ENCODE peak calls at places on chromosome 11, in eight cellular contexts. S, K, T, H, R, J, I and P are unnamed samples.

GRCh38 chr11:61775106-61775505 is 17.3 kb downstream of the TMEM258 start:
- DNase-seq in S (no peak), K (no peak), T (no peak), H (no peak), R (no peak), J (no peak), I (no peak), P (no peak)

GRCh38 chr11:2212411-2213251 is 41.0 kb upstream of the TH start:
- DNase-seq in S (no peak), K (no peak), T (peak; percentile 49), H (no peak), R (no peak), J (no peak), I (no peak), P (no peak)

GRCh38 chr11:27331984-27332383 is 31.0 kb downstream of the CCDC34 start:
- DNase-seq in S (no peak), K (no peak), T (no peak), H (peak; percentile 27), R (no peak), J (no peak), I (no peak), P (no peak)

GRCh38 chr11:98155696-98156095 is 865.1 kb upstream of the CNTN5 start:
- DNase-seq in S (no peak), K (no peak), T (no peak), H (no peak), R (no peak), J (no peak), I (no peak), P (no peak)

GRCh38 chr11:65851811-65852507 is 6.0 kb downstream of the CFL1 start:
- DNase-seq in S (no peak), K (no peak), T (no peak), H (no peak), R (no peak), J (no peak), I (no peak), P (no peak)

GRCh38 chr11:46281374-46281831 is 3.9 kb downstream of the CREB3L1 start:
- DNase-seq in S (no peak), K (no peak), T (no peak), H (no peak), R (no peak), J (no peak), I (no peak), P (peak; percentile 28)

GRCh38 chr11:75840560-75840959 is 25.6 kb downstream of the UVRAG start:
- DNase-seq in S (no peak), K (no peak), T (no peak), H (no peak), R (no peak), J (no peak), I (no peak), P (no peak)

GRCh38 chr11:7353100-7353499 is 101.4 kb downstream of the SYT9 start:
- DNase-seq in S (peak; percentile 46), K (no peak), T (no peak), H (peak; percentile 16), R (peak; percentile 12), J (no peak), I (peak; percentile 48), P (peak; percentile 70)

GRCh38 chr11:5363712-5364111 is 12.4 kb downstream of the OR51B6 start:
- DNase-seq in S (no peak), K (no peak), T (no peak), H (no peak), R (no peak), J (no peak), I (no peak), P (no peak)

GRCh38 chr11:41201156-41201555 is 258.3 kb downstream of the LRRC4C start:
- DNase-seq in S (peak; percentile 29), K (no peak), T (no peak), H (no peak), R (no peak), J (peak; percentile 56), I (peak; percentile 30), P (peak; percentile 41)

GRCh38 chr11:104891135-104891534 is 7.1 kb downstream of the CASP12 start:
- DNase-seq in S (no peak), K (no peak), T (no peak), H (peak; percentile 2), R (no peak), J (no peak), I (no peak), P (no peak)

GRCh38 chr11:121422675-121423074 is 29.4 kb upstream of the SORL1 start:
- DNase-seq in S (no peak), K (no peak), T (no peak), H (no peak), R (no peak), J (no peak), I (peak; percentile 6), P (peak; percentile 88)

GRCh38 chr11:2138075-2138435 is 1.1 kb downstream of the IGF2 start:
- DNase-seq in S (no peak), K (no peak), T (no peak), H (no peak), R (no peak), J (no peak), I (no peak), P (no peak)

GRCh38 chr11:1939006-1939626 is 8.0 kb upstream of the MRPL23 start:
- DNase-seq in S (no peak), K (no peak), T (peak; percentile 58), H (no peak), R (no peak), J (no peak), I (no peak), P (no peak)

GRCh38 chr11:126214446-126215240 is 3.1 kb downstream of the FAM118B start:
- DNase-seq in S (peak; percentile 25), K (no peak), T (no peak), H (no peak), R (no peak), J (peak; percentile 51), I (no peak), P (no peak)

GRCh38 chr11:114392735-114393667 is 7.3 kb downstream of the C11orf71 start:
- DNase-seq in S (no peak), K (no peak), T (no peak), H (no peak), R (no peak), J (no peak), I (no peak), P (no peak)

GRCh38 chr11:68173926-68174325 is 39.2 kb downstream of the KMT5B start:
- DNase-seq in S (no peak), K (no peak), T (no peak), H (no peak), R (no peak), J (no peak), I (no peak), P (no peak)

GRCh38 chr11:128289048-128289447 is 298.3 kb downstream of the ETS1 start:
- DNase-seq in S (no peak), K (no peak), T (no peak), H (no peak), R (no peak), J (peak; percentile 12), I (no peak), P (no peak)

GRCh38 chr11:124276081-124276480 is 19.9 kb downstream of the OR8G5 start:
- DNase-seq in S (peak; percentile 34), K (no peak), T (no peak), H (no peak), R (no peak), J (no peak), I (no peak), P (no peak)

GRCh38 chr11:72297828-72298227 is 53.9 kb upstream of the PHOX2A start:
- DNase-seq in S (no peak), K (no peak), T (no peak), H (no peak), R (no peak), J (no peak), I (no peak), P (no peak)

GRCh38 chr11:786235-787083 is 3.4 kb downstream of the CEND1 start:
- DNase-seq in S (no peak), K (no peak), T (no peak), H (no peak), R (no peak), J (no peak), I (no peak), P (no peak)

GRCh38 chr11:120221115-120221752 is 10.4 kb downstream of the OAF start:
- DNase-seq in S (no peak), K (no peak), T (no peak), H (no peak), R (no peak), J (no peak), I (no peak), P (no peak)

GRCh38 chr11:133814588-133814987 is 30.7 kb downstream of the SPATA19 start:
- DNase-seq in S (no peak), K (no peak), T (no peak), H (no peak), R (no peak), J (no peak), I (no peak), P (no peak)

GRCh38 chr11:35040221-35040942 is 98.6 kb upstream of the CD44 start:
- DNase-seq in S (peak; percentile 92), K (no peak), T (no peak), H (peak; percentile 73), R (no peak), J (no peak), I (peak; percentile 94), P (no peak)

GRCh38 chr11:24198458-24198857 is 298.4 kb upstream of the LUZP2 start:
- DNase-seq in S (no peak), K (no peak), T (no peak), H (no peak), R (no peak), J (no peak), I (no peak), P (no peak)

GRCh38 chr11:95101935-95102334 is 12.3 kb downstream of the ENDOD1 start:
- DNase-seq in S (no peak), K (no peak), T (no peak), H (no peak), R (no peak), J (no peak), I (no peak), P (no peak)

GRCh38 chr11:70481625-70482528 is 83.5 kb downstream of the CTTN start:
- DNase-seq in S (no peak), K (no peak), T (no peak), H (peak; percentile 65), R (peak; percentile 14), J (no peak), I (no peak), P (no peak)

GRCh38 chr11:72189448-72190250 is 2.3 kb upstream of the FOLR1 start:
- DNase-seq in S (no peak), K (no peak), T (no peak), H (no peak), R (no peak), J (no peak), I (no peak), P (no peak)

GRCh38 chr11:65298131-65298535 is 16.5 kb upstream of the CDC42EP2 start:
- DNase-seq in S (no peak), K (peak; percentile 58), T (peak; percentile 84), H (no peak), R (no peak), J (peak; percentile 75), I (no peak), P (no peak)

GRCh38 chr11:71173709-71174108 is 78.7 kb downstream of the SHANK2 start:
- DNase-seq in S (no peak), K (no peak), T (no peak), H (no peak), R (no peak), J (no peak), I (no peak), P (no peak)

GRCh38 chr11:124667601-124668000 is 5.9 kb downstream of the SIAE start:
- DNase-seq in S (no peak), K (no peak), T (no peak), H (no peak), R (no peak), J (no peak), I (no peak), P (no peak)

GRCh38 chr11:67252831-67253239 is 13.4 kb upstream of the GRK2 start:
- DNase-seq in S (peak; percentile 84), K (no peak), T (peak; percentile 54), H (peak; percentile 41), R (no peak), J (peak; percentile 88), I (peak; percentile 53), P (peak; percentile 58)

GRCh38 chr11:99370557-99371200 is 349.9 kb downstream of the CNTN5 start:
- DNase-seq in S (no peak), K (peak; percentile 27), T (no peak), H (peak; percentile 6), R (no peak), J (no peak), I (peak; percentile 50), P (no peak)

GRCh38 chr11:72673943-72674828 is at the start of gene PDE2A:
- DNase-seq in S (no peak), K (peak; percentile 63), T (no peak), H (no peak), R (no peak), J (no peak), I (no peak), P (no peak)